ENCODE peak calls at places on chromosomes 11 and 22, in seven cellular contexts. Q is stomach, W is heart right ventricle, I is cardiac fibroblast, U is heart left ventricle, G is GM23338, X is choroid plexus epithelial cell. M is an unnamed sample.

GRCh38 chr11:7666292-7666866 is 6.9 kb downstream of the CYB5R2 start:
- DNase-seq in G (no peak), W (no peak), I (no peak), Q (no peak), U (no peak), X (no peak), M (no peak)

GRCh38 chr11:30210357-30210756 is 20.5 kb upstream of the FSHB start:
- DNase-seq in I (no peak), X (no peak), W (no peak), Q (no peak), G (no peak), U (no peak), M (no peak)

GRCh38 chr11:114615448-114616361 is 20.1 kb upstream of the NXPE4 start:
- DNase-seq in X (no peak), U (no peak), Q (no peak), G (no peak), W (no peak), I (no peak), M (no peak)

GRCh38 chr11:74434528-74434927 is 32.8 kb downstream of the KCNE3 start:
- DNase-seq in X (peak; percentile 74), Q (no peak), I (peak; percentile 44), W (no peak), G (no peak), U (no peak), M (peak; percentile 10)

GRCh38 chr11:16013242-16013641 is 343.1 kb downstream of the SOX6 start:
- DNase-seq in G (no peak), Q (no peak), I (no peak), W (no peak), X (no peak), U (no peak), M (no peak)

GRCh38 chr22:41576877-41577276 is 12.8 kb downstream of the PMM1 start:
- DNase-seq in W (peak; percentile 62), U (peak; percentile 75), G (peak; percentile 95), I (peak; percentile 58), X (peak; percentile 67), Q (peak; percentile 60), M (peak; percentile 48)

GRCh38 chr11:8252946-8253345 is 10.7 kb downstream of the LMO1 start:
- DNase-seq in W (no peak), U (no peak), X (no peak), Q (no peak), I (no peak), G (no peak), M (no peak)

GRCh38 chr22:29154364-29155048 is 51.2 kb upstream of the EMID1 start:
- DNase-seq in G (peak; percentile 85), Q (peak; percentile 79), U (peak; percentile 92), X (peak; percentile 70), W (peak; percentile 83), I (peak; percentile 65), M (peak; percentile 24)

GRCh38 chr11:28470180-28470579 is 362.0 kb downstream of the METTL15 start:
- DNase-seq in Q (no peak), I (no peak), U (no peak), X (no peak), G (no peak), W (no peak), M (no peak)
- TF ChIP-seq CTCF in Q (no peak), I (no peak), U (no peak), X (no peak), G (peak; percentile 17), W (no peak), M (no peak)

DNA sequence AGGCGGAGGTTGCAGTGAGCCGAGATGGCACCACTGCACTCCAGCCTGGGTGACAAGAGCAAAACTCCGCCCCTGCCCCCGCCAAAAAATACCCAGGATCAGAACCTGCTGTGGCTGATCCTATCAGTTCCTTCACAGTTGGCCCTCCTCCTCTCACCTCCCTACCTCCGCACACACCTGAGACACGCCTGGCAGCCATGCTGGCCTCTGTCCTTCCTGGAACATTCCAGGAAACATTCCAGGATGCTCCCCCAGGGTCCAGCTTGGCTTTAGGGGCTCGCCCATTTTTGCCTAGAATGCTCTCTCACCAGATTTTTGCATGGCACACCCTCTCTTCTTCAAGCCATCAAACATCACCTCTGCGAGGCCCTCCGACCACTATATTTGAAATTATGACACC is 2.1 kb downstream of the RAPSN start:
- DNase-seq in W (no peak), U (no peak), G (peak; percentile 46), I (no peak), X (no peak), Q (no peak), M (no peak)
- H3K4me3 ChIP-seq in W (no peak overlapping the region), U (no peak overlapping the region), G (no peak overlapping the region), I (no peak overlapping the region), X (no peak overlapping the region), Q (no peak overlapping the region), M (no peak overlapping the region)

DNA sequence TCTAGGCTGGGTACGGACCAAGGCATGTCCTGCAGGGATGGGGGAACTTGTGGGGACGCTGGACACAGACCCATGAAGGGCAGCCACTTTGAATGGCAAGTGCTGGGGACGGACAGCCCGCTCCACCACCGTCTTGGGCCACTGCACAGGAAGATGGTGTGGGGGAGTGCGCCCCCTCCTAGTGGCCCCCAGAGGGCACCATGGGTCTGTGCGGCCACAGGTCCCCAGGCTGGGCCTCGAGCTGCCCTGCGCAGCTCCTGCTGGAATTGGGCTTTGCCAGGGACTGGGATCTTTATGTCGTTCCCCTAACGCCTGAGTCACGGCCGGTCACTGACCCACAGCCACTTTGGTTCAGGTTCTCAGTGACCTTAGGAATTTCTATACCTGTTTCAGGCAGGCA is 44.4 kb downstream of the NAT10 start:
- DNase-seq in I (peak; percentile 11), W (no peak), X (peak; percentile 29), U (no peak), Q (no peak), G (peak; percentile 61), M (no peak)
- TF ChIP-seq CTCF in I (peak; percentile 40), W (peak; percentile 20), X (peak; percentile 53), U (peak; percentile 36), Q (no peak), G (peak; percentile 45), M (peak; percentile 46)

GRCh38 chr11:18706330-18707243 is 8.0 kb downstream of the TMEM86A start:
- DNase-seq in X (peak; percentile 47), W (peak; percentile 49), Q (peak; percentile 61), G (peak; percentile 88), U (no peak), I (no peak), M (no peak)
- H3K4me3 ChIP-seq in X (peak overlapping the region; percentile 55), W (peak overlapping the region; percentile 56), Q (peak overlapping the region; percentile 54), G (peak overlapping the region; percentile 87), U (peak overlapping the region; percentile 64), I (peak overlapping the region; percentile 35), M (peak overlapping the region; percentile 33)

GRCh38 chr22:36409911-36410756 is 22.4 kb upstream of the MYH9 start:
- DNase-seq in U (peak; percentile 83), I (no peak), G (peak; percentile 100), Q (peak; percentile 98), X (peak; percentile 83), W (peak; percentile 73), M (no peak)
- TF ChIP-seq CTCF in U (no peak), I (no peak), G (no peak), Q (no peak), X (no peak), W (no peak), M (no peak)

GRCh38 chr22:35350539-35351503 is 30.1 kb upstream of the HMOX1 start:
- DNase-seq in G (peak; percentile 92), Q (peak; percentile 92), X (peak; percentile 94), I (peak; percentile 94), W (peak; percentile 92), U (peak; percentile 96), M (peak; percentile 98)
- H3K4me3 ChIP-seq in G (peak overlapping the region; percentile 89), Q (peak overlapping the region; percentile 50), X (peak overlapping the region; percentile 61), I (peak overlapping the region; percentile 57), W (peak overlapping the region; percentile 61), U (peak overlapping the region; percentile 56), M (peak overlapping the region; percentile 50)

GRCh38 chr11:4087551-4087950 is 7.0 kb upstream of the RRM1 start:
- DNase-seq in W (no peak), X (peak; percentile 31), I (peak; percentile 22), Q (no peak), G (peak; percentile 62), U (no peak), M (no peak)
- TF ChIP-seq CTCF in W (no peak), X (peak; percentile 32), I (peak; percentile 24), Q (no peak), G (peak; percentile 57), U (no peak), M (peak; percentile 25)

GRCh38 chr22:39820266-39820665 is 73.3 kb downstream of the ENTHD1 start:
- DNase-seq in I (peak; percentile 52), Q (no peak), G (no peak), X (peak; percentile 66), U (no peak), W (no peak), M (peak; percentile 76)

GRCh38 chr22:39814899-39815298 is 78.7 kb downstream of the ENTHD1 start:
- DNase-seq in X (peak; percentile 39), Q (no peak), I (peak; percentile 34), G (no peak), U (no peak), W (no peak), M (peak; percentile 58)

GRCh38 chr22:39819429-39819828 is 74.1 kb downstream of the ENTHD1 start:
- DNase-seq in G (no peak), I (no peak), U (no peak), X (no peak), Q (no peak), W (no peak), M (no peak)

GRCh38 chr22:39818050-39818449 is 75.5 kb downstream of the ENTHD1 start:
- DNase-seq in G (no peak), W (no peak), Q (no peak), X (peak; percentile 18), U (no peak), I (no peak), M (peak; percentile 59)

GRCh38 chr22:39815882-39816395 is 77.6 kb downstream of the ENTHD1 start:
- DNase-seq in X (no peak), W (no peak), G (peak; percentile 26), U (no peak), I (no peak), Q (no peak), M (peak; percentile 41)
- H3K4me3 ChIP-seq in X (no peak overlapping the region), W (no peak overlapping the region), G (no peak overlapping the region), U (no peak overlapping the region), I (no peak overlapping the region), Q (no peak overlapping the region), M (no peak overlapping the region)